ENCODE peak calls at places on chromosome 1, in six cellular contexts. E is Peyer's patch, T is RWPE1, O is heart left ventricle, X is body of pancreas, R is PC-3. K is an unnamed sample.
A peak's percentile ranks its signal among the peaks of the same experiment; 100 is the strongest.

GRCh38 chr1:223224465-223224864 is 81.4 kb upstream of the TLR5 start:
- DNase-seq in O (no peak), R (no peak), T (no peak), X (no peak), E (no peak), K (no peak)

GRCh38 chr1:231178970-231179369 is 17.1 kb downstream of the TRIM67 start:
- DNase-seq in O (no peak), R (no peak), E (no peak), T (no peak), X (no peak), K (no peak)

GRCh38 chr1:171654705-171655214 is 2.3 kb upstream of the MYOC start:
- DNase-seq in X (no peak), T (no peak), R (no peak), O (no peak), E (no peak), K (no peak)

GRCh38 chr1:160081261-160081936 is at the start of gene KCNJ9:
- DNase-seq in T (no peak), X (no peak), E (no peak), R (no peak), O (no peak), K (no peak)

GRCh38 chr1:75233302-75233929 is 99.2 kb downstream of the LHX8 start:
- DNase-seq in X (peak; percentile 20), O (no peak), E (no peak), T (peak; percentile 42), R (peak; percentile 64), K (no peak)

GRCh38 chr1:201385299-201385891 is 7.9 kb upstream of the TNNT2 start:
- DNase-seq in T (peak; percentile 89), X (peak; percentile 81), O (no peak), R (peak; percentile 99), E (peak; percentile 29), K (peak; percentile 86)

GRCh38 chr1:232511172-232511571 is 118.8 kb downstream of the SIPA1L2 start:
- DNase-seq in O (no peak), E (no peak), R (peak; percentile 52), X (no peak), T (peak; percentile 14), K (no peak)

GRCh38 chr1:163094589-163094988 is 25.4 kb downstream of the RGS4 start:
- DNase-seq in T (no peak), R (no peak), O (no peak), X (no peak), E (no peak), K (no peak)

GRCh38 chr1:108881369-108881768 is 4.6 kb downstream of the GPSM2 start:
- DNase-seq in T (peak; percentile 67), X (no peak), E (no peak), R (peak; percentile 46), O (no peak), K (no peak)

GRCh38 chr1:206116873-206117150 is 376 bp downstream of the AVPR1B start:
- DNase-seq in E (no peak), O (no peak), T (no peak), R (no peak), X (no peak), K (no peak)

GRCh38 chr1:232899278-232899677 is 51.1 kb upstream of the NTPCR start:
- DNase-seq in O (no peak), E (no peak), R (no peak), X (no peak), T (no peak), K (no peak)

GRCh38 chr1:226425431-226426031 is 17.6 kb upstream of the PARP1 start:
- DNase-seq in X (no peak), T (no peak), E (peak; percentile 60), R (no peak), O (no peak), K (no peak)

GRCh38 chr1:97898948-97899347 is 21.9 kb downstream of the DPYD start:
- DNase-seq in X (no peak), R (peak; percentile 49), T (no peak), E (no peak), O (no peak), K (no peak)

GRCh38 chr1:145889722-145890121 is 4.1 kb upstream of the ANKRD35 start:
- DNase-seq in R (peak; percentile 15), O (no peak), E (no peak), X (no peak), T (no peak), K (no peak)

GRCh38 chr1:23923592-23924495 is 10.7 kb upstream of the CNR2 start:
- DNase-seq in T (no peak), O (no peak), E (no peak), X (no peak), R (no peak), K (peak; percentile 74)

GRCh38 chr1:90707363-90707710 is 9.8 kb downstream of the BARHL2 start:
- DNase-seq in E (no peak), X (peak; percentile 63), O (no peak), R (peak; percentile 49), T (peak; percentile 59), K (peak; percentile 71)

GRCh38 chr1:192877283-192877886 is 68.5 kb downstream of the RGS2 start:
- DNase-seq in R (no peak), X (peak; percentile 32), O (no peak), T (no peak), E (no peak), K (no peak)

GRCh38 chr1:64469121-64469520 is 808 bp upstream of the CACHD1 start:
- DNase-seq in X (peak; percentile 95), R (no peak), O (no peak), T (no peak), E (no peak), K (peak; percentile 65)

GRCh38 chr1:167474191-167474641 is 44.1 kb downstream of the CD247 start:
- DNase-seq in O (no peak), X (no peak), T (no peak), E (no peak), R (no peak), K (peak; percentile 58)

GRCh38 chr1:180927348-180927747 is 14.7 kb downstream of the KIAA1614 start:
- DNase-seq in E (no peak), R (no peak), O (no peak), X (no peak), T (no peak), K (peak; percentile 89)

GRCh38 chr1:53280486-53280885 is 42.2 kb upstream of the MAGOH start:
- DNase-seq in T (no peak), X (no peak), R (no peak), O (no peak), E (no peak), K (no peak)

GRCh38 chr1:201531551-201532425 is 7.1 kb upstream of the NAV1 start:
- DNase-seq in X (peak; percentile 89), E (no peak), O (no peak), T (no peak), R (no peak), K (no peak)

GRCh38 chr1:43331688-43332087 is 5.9 kb upstream of the MPL start:
- DNase-seq in O (no peak), X (no peak), R (no peak), E (no peak), T (no peak), K (no peak)

GRCh38 chr1:163697137-163697536 is 375.4 kb downstream of the NUF2 start:
- DNase-seq in T (no peak), E (no peak), X (no peak), R (no peak), O (no peak), K (no peak)

GRCh38 chr1:98368995-98369394 is 292.5 kb upstream of the SNX7 start:
- DNase-seq in X (no peak), R (no peak), T (no peak), O (no peak), E (no peak), K (no peak)

GRCh38 chr1:47332779-47333577 is 612 bp upstream of the CMPK1 start:
- DNase-seq in R (no peak), X (no peak), E (no peak), O (no peak), T (no peak), K (peak; percentile 5)

GRCh38 chr1:100354971-100355394 is 2.7 kb downstream of the CDC14A start:
- DNase-seq in X (peak; percentile 48), E (peak; percentile 22), T (peak; percentile 66), O (no peak), R (peak; percentile 80), K (peak; percentile 78)

GRCh38 chr1:59994302-59995198 is 68.0 kb upstream of the CYP2J2 start:
- DNase-seq in R (no peak), O (no peak), T (no peak), X (peak; percentile 20), E (no peak), K (no peak)

GRCh38 chr1:248872752-248873408 is 14.0 kb upstream of the ZNF692 start:
- DNase-seq in E (peak; percentile 51), R (peak; percentile 81), X (peak; percentile 63), O (no peak), T (peak; percentile 60), K (peak; percentile 95)

GRCh38 chr1:11704226-11704619 is 12.7 kb downstream of the DRAXIN start:
- DNase-seq in T (no peak), E (no peak), X (no peak), O (no peak), R (no peak), K (peak; percentile 71)
- TF ChIP-seq CTCF in T (no peak), E (no peak), X (no peak), O (no peak), R (no peak), K (no peak)

GRCh38 chr1:164765993-164766720 is 207.2 kb downstream of the PBX1 start:
- DNase-seq in E (no peak), O (no peak), T (no peak), X (no peak), R (no peak), K (no peak)

GRCh38 chr1:164767257-164768044 is 208.5 kb downstream of the PBX1 start:
- DNase-seq in T (no peak), O (no peak), R (peak; percentile 90), E (no peak), X (no peak), K (no peak)

GRCh38 chr1:164765557-164765956 is 206.6 kb downstream of the PBX1 start:
- DNase-seq in O (no peak), T (peak; percentile 31), R (peak; percentile 81), X (no peak), E (no peak), K (no peak)

GRCh38 chr1:164763098-164763497 is 204.1 kb downstream of the PBX1 start:
- DNase-seq in T (no peak), O (no peak), R (no peak), X (no peak), E (no peak), K (no peak)

GRCh38 chr1:164764333-164764732 is 205.3 kb downstream of the PBX1 start:
- DNase-seq in E (no peak), X (no peak), R (no peak), T (no peak), O (no peak), K (no peak)
- H3K27ac ChIP-seq in E (no peak overlapping the region), X (peak overlapping the region; percentile 79), R (no peak overlapping the region), T (no peak overlapping the region), O (no peak overlapping the region), K (no peak overlapping the region)

GRCh38 chr1:229407206-229408026 is 26.5 kb downstream of the ACTA1 start:
- DNase-seq in X (no peak), E (no peak), T (no peak), O (no peak), R (no peak), K (no peak)
- TF ChIP-seq CTCF in X (no peak), E (no peak), T (no peak), O (no peak), R (no peak), K (no peak)

DNA sequence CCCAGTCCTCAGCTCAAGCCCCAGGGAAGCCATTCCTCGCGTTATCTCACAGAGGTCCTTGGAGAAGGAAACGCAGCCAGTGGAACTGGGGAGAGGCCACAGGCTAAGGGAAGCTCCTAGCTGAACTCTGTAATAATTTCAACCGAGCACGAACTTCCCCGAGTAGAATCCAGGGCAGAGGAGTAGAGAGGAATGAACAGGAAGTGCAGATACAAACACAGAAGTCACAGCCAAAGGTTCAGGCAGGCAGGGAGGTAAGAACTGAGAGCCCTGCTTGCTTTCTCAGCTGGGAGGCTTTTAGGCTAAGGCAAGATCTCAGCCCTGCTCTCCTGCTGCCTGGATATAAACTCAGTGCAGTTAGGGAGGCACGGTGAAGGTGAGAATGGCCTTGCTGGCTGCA is 23.7 kb downstream of the WARS2 start:
- DNase-seq in T (no peak), O (no peak), E (no peak), X (no peak), R (no peak), K (no peak)
- H3K27ac ChIP-seq in T (no peak overlapping the region), O (no peak overlapping the region), E (no peak overlapping the region), X (no peak overlapping the region), R (no peak overlapping the region), K (no peak overlapping the region)